ENCODE peak calls at places on chromosomes 13 and 19, in four cellular contexts. One of them, this sample, is unnamed.

GRCh38 chr13:49859568-49859967 is 67.1 kb upstream of the KPNA3 start:
- DNase-seq in GM12878: no peak
- DNase-seq in HepG2: peak; percentile 72
- DNase-seq in A549: peak; percentile 85
- DNase-seq in this sample: no peak

GRCh38 chr19:7618771-7619510 is 10.4 kb downstream of the XAB2 start:
- DNase-seq in A549: no peak
- DNase-seq in HepG2: no peak
- DNase-seq in GM12878: no peak
- DNase-seq in this sample: peak; percentile 87

GRCh38 chr19:28655054-28655453 is 557.9 kb downstream of the UQCRFS1 start:
- DNase-seq in GM12878: no peak
- DNase-seq in HepG2: no peak
- DNase-seq in A549: no peak
- DNase-seq in this sample: no peak

GRCh38 chr13:40406405-40407138 is 259.9 kb downstream of the FOXO1 start:
- DNase-seq in A549: peak; percentile 83
- DNase-seq in HepG2: peak; percentile 43
- DNase-seq in GM12878: no peak
- DNase-seq in this sample: no peak

GRCh38 chr19:44341794-44342193 is 14.7 kb downstream of the ZNF112 start:
- DNase-seq in A549: no peak
- DNase-seq in GM12878: no peak
- DNase-seq in HepG2: no peak
- DNase-seq in this sample: no peak

GRCh38 chr19:21322528-21322927 is 6.7 kb downstream of the ZNF708 start:
- DNase-seq in GM12878: no peak
- DNase-seq in A549: no peak
- DNase-seq in HepG2: no peak
- DNase-seq in this sample: no peak

GRCh38 chr19:49224856-49225255 is 67.3 kb downstream of the TRPM4 start:
- DNase-seq in GM12878: no peak
- DNase-seq in A549: peak; percentile 90
- DNase-seq in HepG2: peak; percentile 55
- DNase-seq in this sample: peak; percentile 66

GRCh38 chr13:35349673-35350278 is 126.7 kb downstream of the MAB21L1 start:
- DNase-seq in HepG2: peak; percentile 92
- DNase-seq in GM12878: peak; percentile 52
- DNase-seq in A549: peak; percentile 22
- DNase-seq in this sample: no peak

GRCh38 chr13:28475916-28476725 is 18.8 kb downstream of the FLT1 start:
- DNase-seq in GM12878: no peak
- DNase-seq in HepG2: no peak
- DNase-seq in A549: peak; percentile 3
- DNase-seq in this sample: no peak

GRCh38 chr13:74134777-74135305 is 637 bp upstream of the KLF12 start:
- DNase-seq in HepG2: no peak
- DNase-seq in A549: peak; percentile 48
- DNase-seq in GM12878: no peak
- DNase-seq in this sample: peak; percentile 84

GRCh38 chr19:52741951-52742485 is 7.2 kb upstream of the ZNF611 start:
- DNase-seq in HepG2: no peak
- DNase-seq in A549: no peak
- DNase-seq in GM12878: no peak
- DNase-seq in this sample: no peak

GRCh38 chr19:27746691-27747380 is 1466.1 kb downstream of the UQCRFS1 start:
- DNase-seq in A549: peak; percentile 33
- DNase-seq in GM12878: no peak
- DNase-seq in HepG2: no peak
- DNase-seq in this sample: peak; percentile 7

GRCh38 chr19:30391554-30392551 is 19.7 kb downstream of the ZNF536 start:
- DNase-seq in GM12878: no peak
- DNase-seq in A549: no peak
- DNase-seq in HepG2: no peak
- DNase-seq in this sample: no peak

GRCh38 chr13:98384739-98385138 is 192.2 kb downstream of the STK24 start:
- DNase-seq in HepG2: no peak
- DNase-seq in A549: no peak
- DNase-seq in GM12878: no peak
- DNase-seq in this sample: no peak

GRCh38 chr19:4742717-4743646 is 19.3 kb upstream of the DPP9 start:
- DNase-seq in HepG2: no peak
- DNase-seq in A549: no peak
- DNase-seq in GM12878: no peak
- DNase-seq in this sample: peak; percentile 82

GRCh38 chr13:106373989-106374572 is 161.4 kb downstream of the EFNB2 start:
- DNase-seq in A549: no peak
- DNase-seq in HepG2: no peak
- DNase-seq in GM12878: peak; percentile 69
- DNase-seq in this sample: no peak

GRCh38 chr19:40231544-40232424 is 5.3 kb upstream of the CCNP start:
- DNase-seq in HepG2: peak; percentile 82
- DNase-seq in A549: no peak
- DNase-seq in GM12878: no peak
- DNase-seq in this sample: no peak

GRCh38 chr13:21079206-21079605 is 17.8 kb upstream of the LATS2 start:
- DNase-seq in GM12878: no peak
- DNase-seq in A549: no peak
- DNase-seq in HepG2: no peak
- DNase-seq in this sample: no peak

GRCh38 chr13:40143559-40143958 is 488.1 kb downstream of the COG6 start:
- DNase-seq in GM12878: no peak
- DNase-seq in A549: no peak
- DNase-seq in HepG2: no peak
- DNase-seq in this sample: no peak

GRCh38 chr19:436413-436950 is 24.4 kb downstream of the SHC2 start:
- DNase-seq in GM12878: no peak
- DNase-seq in HepG2: no peak
- DNase-seq in A549: no peak
- DNase-seq in this sample: no peak

GRCh38 chr19:49324801-49325491 is at the start of gene SLC6A16:
- DNase-seq in GM12878: no peak
- DNase-seq in HepG2: no peak
- DNase-seq in A549: no peak
- DNase-seq in this sample: no peak

GRCh38 chr13:78589206-78589605 is 14.1 kb downstream of the POU4F1 start:
- DNase-seq in A549: no peak
- DNase-seq in HepG2: peak; percentile 39
- DNase-seq in GM12878: no peak
- DNase-seq in this sample: no peak

GRCh38 chr13:87426737-87427136 is 244.4 kb upstream of the SLITRK5 start:
- DNase-seq in A549: no peak
- DNase-seq in GM12878: no peak
- DNase-seq in HepG2: no peak
- DNase-seq in this sample: no peak

GRCh38 chr13:44106231-44107152 is 226.8 kb downstream of the LACC1 start:
- DNase-seq in A549: peak; percentile 20
- DNase-seq in HepG2: no peak
- DNase-seq in GM12878: no peak
- DNase-seq in this sample: no peak

DNA sequence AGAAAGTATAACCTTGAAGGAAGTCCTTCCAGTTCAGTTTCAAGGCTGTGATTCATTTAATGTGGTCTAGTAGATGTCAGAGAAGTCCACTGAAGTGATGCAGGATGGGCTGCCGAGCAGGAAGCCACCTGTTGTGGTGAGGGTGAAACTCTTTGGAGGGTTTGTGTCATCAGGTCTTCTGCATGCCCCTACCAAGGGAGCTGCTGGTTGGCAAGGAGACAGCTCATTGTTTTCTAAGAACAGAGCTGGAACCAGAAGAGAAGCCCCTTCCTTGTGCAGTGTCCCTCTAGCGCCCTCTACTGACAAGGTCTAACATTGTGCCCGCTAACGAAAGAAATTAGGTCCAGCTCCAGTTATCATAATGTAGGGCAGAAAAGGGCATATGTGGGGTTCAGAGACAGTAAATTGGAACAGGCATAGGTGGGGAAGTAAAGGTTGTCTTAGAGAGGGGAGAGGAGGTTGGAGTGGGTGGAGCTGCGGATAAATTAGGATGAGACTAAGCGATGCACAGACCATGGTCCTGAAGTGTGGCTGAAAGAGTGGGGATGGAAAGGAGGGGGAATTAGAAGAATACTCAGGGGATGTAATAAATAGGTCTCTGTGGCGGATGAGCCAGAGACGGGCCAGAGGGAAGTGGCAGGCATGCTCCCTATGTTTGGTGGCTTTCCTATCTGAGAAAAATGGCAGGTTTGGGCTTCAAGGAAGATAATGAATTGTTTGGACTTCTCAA is 123.2 kb downstream of the OLFM4 start:
- DNase-seq in A549: peak; percentile 27
- DNase-seq in HepG2: peak; percentile 43
- DNase-seq in GM12878: peak; percentile 32
- DNase-seq in this sample: peak; percentile 54
- TF ChIP-seq PBX3 in A549: no peak
- TF ChIP-seq PBX3 in HepG2: no peak
- TF ChIP-seq PBX3 in GM12878: no peak
- TF ChIP-seq PBX3 in this sample: no peak

GRCh38 chr19:3061214-3062161 is 807 bp downstream of the TLE5 start:
- DNase-seq in HepG2: no peak
- DNase-seq in GM12878: no peak
- DNase-seq in A549: no peak
- DNase-seq in this sample: peak; percentile 86
- TF ChIP-seq EP300 in HepG2: no peak
- TF ChIP-seq EP300 in GM12878: no peak
- TF ChIP-seq EP300 in A549: no peak
- TF ChIP-seq EP300 in this sample: no peak

GRCh38 chr19:10096615-10096963 is 5.9 kb downstream of the ANGPTL6 start:
- DNase-seq in HepG2: no peak
- DNase-seq in GM12878: no peak
- DNase-seq in A549: no peak
- DNase-seq in this sample: no peak
- TF ChIP-seq PBX3 in HepG2: no peak
- TF ChIP-seq PBX3 in GM12878: no peak
- TF ChIP-seq PBX3 in A549: no peak
- TF ChIP-seq PBX3 in this sample: no peak

DNA sequence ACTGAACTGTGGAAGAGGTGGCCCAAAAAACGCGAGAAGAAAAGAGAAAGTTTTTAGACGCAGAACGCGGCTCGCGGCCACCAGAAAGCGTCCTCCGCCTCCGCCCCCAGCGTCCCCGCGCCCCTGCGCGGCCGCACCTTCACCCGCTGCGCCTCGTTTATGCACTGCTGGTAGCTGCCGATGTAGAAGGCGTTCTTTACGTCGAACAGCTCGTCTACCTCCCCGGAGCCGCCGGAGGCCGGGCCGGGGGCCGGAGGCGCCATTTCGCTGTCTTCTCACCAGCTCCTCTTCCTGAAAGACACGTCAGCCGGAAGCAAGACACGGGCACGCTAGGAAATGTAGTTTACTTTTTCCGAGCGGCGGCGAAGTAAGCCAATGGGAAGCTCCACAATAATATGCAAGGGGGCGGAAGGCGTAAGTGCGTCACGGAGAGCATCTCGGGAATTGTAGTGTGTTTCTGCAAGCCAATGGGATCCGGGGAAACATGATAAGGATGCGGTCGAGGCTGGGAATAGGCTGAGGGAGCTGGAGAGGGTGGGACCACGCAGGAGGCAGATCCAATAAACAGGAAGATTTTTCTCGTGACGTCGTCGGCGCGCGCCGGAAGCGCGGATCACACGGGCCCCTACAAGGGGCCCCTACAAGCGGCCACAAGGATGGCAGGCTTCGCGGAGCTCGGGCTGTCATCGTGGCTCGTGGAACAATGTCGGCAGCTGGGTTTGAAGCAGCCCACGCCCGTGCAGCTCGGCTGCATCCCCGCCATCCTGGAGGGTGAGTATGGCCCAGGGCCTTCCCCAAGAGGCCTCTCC is at the start of the genes COPE and DDX49:
- DNase-seq in HepG2: peak; percentile 100
- DNase-seq in A549: peak; percentile 99
- DNase-seq in GM12878: peak; percentile 100
- DNase-seq in this sample: peak; percentile 98
- TF ChIP-seq EP300 in HepG2: no peak
- TF ChIP-seq EP300 in A549: no peak
- TF ChIP-seq EP300 in GM12878: peak; percentile 35
- TF ChIP-seq EP300 in this sample: no peak

DNA sequence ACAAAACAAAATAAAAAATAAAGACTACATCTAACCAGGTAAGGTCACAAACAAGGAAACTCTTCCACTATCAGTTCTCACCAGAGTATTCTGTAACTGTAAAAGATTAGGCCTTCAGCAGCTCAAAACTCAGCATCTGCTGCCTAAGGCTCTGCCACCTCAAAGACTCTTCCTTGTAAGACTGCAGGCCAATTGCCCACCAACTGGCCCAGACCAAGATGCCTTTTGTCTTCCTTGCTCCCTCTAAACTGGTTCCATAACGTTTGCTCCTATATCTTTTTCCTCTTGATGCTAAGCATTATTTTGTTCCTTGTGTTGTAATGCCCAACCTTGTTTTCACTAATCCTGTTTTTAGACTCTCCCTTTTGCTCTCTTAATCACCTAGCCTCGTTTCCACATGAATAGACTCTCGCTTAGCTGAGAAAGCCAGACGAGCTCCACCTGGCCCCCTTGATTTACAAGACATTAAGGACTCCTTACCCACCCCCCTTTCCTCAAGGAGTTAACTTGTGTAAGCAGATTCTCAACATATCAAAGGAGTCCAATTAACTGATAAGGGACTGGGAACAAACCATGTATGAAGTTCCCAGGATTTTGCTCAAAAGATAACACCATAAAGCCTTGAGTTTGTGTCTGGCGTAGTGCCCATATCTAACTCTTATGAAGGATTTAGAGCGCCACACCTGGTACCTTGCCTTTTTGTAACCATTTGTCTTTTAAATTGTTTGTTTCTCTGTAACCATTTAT is 1.5 kb downstream of the ZNF814 start:
- DNase-seq in A549: no peak
- DNase-seq in GM12878: no peak
- DNase-seq in HepG2: no peak
- DNase-seq in this sample: no peak
- TF ChIP-seq PBX3 in A549: no peak
- TF ChIP-seq PBX3 in GM12878: no peak
- TF ChIP-seq PBX3 in HepG2: no peak
- TF ChIP-seq PBX3 in this sample: no peak

This sample was measured in SK-N-SH.